ENCODE peak calls at places on chromosomes 1 and 21, in four cellular contexts. L is left lung, M is keratinocyte, Q is H1. N is an unnamed sample.

GRCh38 chr21:31198575-31198974 is 145.5 kb downstream of the TIAM1 start:
- DNase-seq in L (no peak), M (no peak), Q (no peak), N (peak; percentile 69)

GRCh38 chr1:152760551-152761190 is 2.8 kb downstream of the KPRP start:
- DNase-seq in L (no peak), M (no peak), Q (no peak), N (no peak)

GRCh38 chr21:28338906-28339305 is 653.8 kb downstream of the LTN1 start:
- DNase-seq in L (no peak), M (no peak), Q (no peak), N (no peak)

GRCh38 chr1:204348197-204348596 is 11.5 kb downstream of the PLEKHA6 start:
- DNase-seq in L (no peak), M (no peak), Q (no peak), N (no peak)

GRCh38 chr1:202616355-202616910 is 93.8 kb downstream of the SYT2 start:
- DNase-seq in L (no peak), M (no peak), Q (no peak), N (no peak)

GRCh38 chr1:235008239-235008638 is 120.4 kb downstream of the TOMM20 start:
- DNase-seq in L (no peak), M (no peak), Q (no peak), N (no peak)

GRCh38 chr1:225709101-225709500 is 56.2 kb upstream of the ENAH start:
- DNase-seq in L (no peak), M (peak; percentile 49), Q (no peak), N (no peak)

GRCh38 chr1:245822997-245823396 is 668.2 kb downstream of the KIF26B start:
- DNase-seq in L (no peak), M (peak; percentile 11), Q (no peak), N (no peak)

GRCh38 chr1:119184972-119185371 is 44.5 kb upstream of the WARS2 start:
- DNase-seq in L (no peak), M (no peak), Q (no peak), N (no peak)

GRCh38 chr1:225670806-225671733 is 18.1 kb upstream of the ENAH start:
- DNase-seq in L (no peak), M (no peak), Q (no peak), N (no peak)

GRCh38 chr1:97204468-97204867 is 482.9 kb downstream of the PTBP2 start:
- DNase-seq in L (no peak), M (no peak), Q (no peak), N (no peak)

GRCh38 chr1:93686497-93687250 is 5.0 kb upstream of the BCAR3 start:
- DNase-seq in L (no peak), M (no peak), Q (no peak), N (no peak)

GRCh38 chr21:28336299-28336698 is 656.4 kb downstream of the LTN1 start:
- DNase-seq in L (no peak), M (no peak), Q (no peak), N (peak; percentile 47)

GRCh38 chr21:33299181-33299752 is 25.5 kb upstream of the IFNAR1 start:
- DNase-seq in L (no peak), M (peak; percentile 62), Q (no peak), N (no peak)

GRCh38 chr21:26686278-26686677 is 113.2 kb upstream of the CYYR1 start:
- DNase-seq in L (no peak), M (no peak), Q (no peak), N (peak; percentile 58)

GRCh38 chr1:63831409-63831808 is 57.6 kb downstream of the ROR1 start:
- DNase-seq in L (no peak), M (no peak), Q (no peak), N (no peak)

GRCh38 chr1:175514309-175515001 is 228.9 kb downstream of the TNR start:
- DNase-seq in L (no peak), M (no peak), Q (no peak), N (peak; percentile 72)

GRCh38 chr1:119310301-119310700 is 58.3 kb upstream of the HAO2 start:
- DNase-seq in L (no peak), M (no peak), Q (no peak), N (no peak)

GRCh38 chr1:156646738-156647211 is 4.9 kb downstream of the BCAN start:
- DNase-seq in L (no peak), M (no peak), Q (no peak), N (no peak)

GRCh38 chr1:118981436-118981835 is 6.7 kb downstream of the TBX15 start:
- DNase-seq in L (no peak), M (no peak), Q (no peak), N (no peak)

GRCh38 chr1:158121604-158122254 is 59.0 kb upstream of the CD1D start:
- DNase-seq in L (no peak), M (peak; percentile 48), Q (no peak), N (peak; percentile 89)

GRCh38 chr1:163162281-163162937 is 40.3 kb downstream of the RGS5 start:
- DNase-seq in L (no peak), M (no peak), Q (no peak), N (peak; percentile 68)

GRCh38 chr1:37420461-37420860 is 53.9 kb upstream of the ZC3H12A start:
- DNase-seq in L (no peak), M (no peak), Q (no peak), N (no peak)

GRCh38 chr1:152622803-152623202 is at the start of gene LCE3A:
- DNase-seq in L (no peak), M (no peak), Q (no peak), N (no peak)

GRCh38 chr1:1889847-1890505 is 911 bp downstream of the GNB1 start:
- DNase-seq in L (peak; percentile 77), M (no peak), Q (no peak), N (peak; percentile 61)

GRCh38 chr1:30613188-30613587 is 110.2 kb downstream of the MATN1 start:
- DNase-seq in L (no peak), M (peak; percentile 91), Q (no peak), N (no peak)

GRCh38 chr1:235766794-235767285 is 99.9 kb downstream of the LYST start:
- DNase-seq in L (no peak), M (no peak), Q (no peak), N (no peak)

GRCh38 chr1:151831605-151832004 is at the start of gene RORC:
- DNase-seq in L (peak; percentile 72), M (no peak), Q (no peak), N (no peak)

GRCh38 chr1:178127482-178127881 is 33.6 kb downstream of the RASAL2 start:
- DNase-seq in L (no peak), M (no peak), Q (no peak), N (no peak)

GRCh38 chr1:241608379-241609033 is 31.7 kb downstream of the CHML start:
- DNase-seq in L (no peak), M (peak; percentile 81), Q (no peak), N (no peak)

GRCh38 chr1:52139817-52140540 is 1.9 kb upstream of the ZFYVE9 start:
- DNase-seq in L (no peak), M (peak; percentile 70), Q (no peak), N (peak; percentile 64)

GRCh38 chr1:78048446-78048845 is 2.7 kb downstream of the GIPC2 start:
- DNase-seq in L (no peak), M (no peak), Q (no peak), N (no peak)

GRCh38 chr1:94329986-94330385 is 88.2 kb upstream of the ABCD3 start:
- DNase-seq in L (no peak), M (no peak), Q (no peak), N (peak; percentile 61)

GRCh38 chr1:147500309-147500839 is 40.9 kb upstream of the BCL9 start:
- DNase-seq in L (no peak), M (no peak), Q (no peak), N (no peak)
- TF ChIP-seq CTCF in L (no peak), M (no peak), Q (no peak), N (no peak)

GRCh38 chr21:38223893-38224540 is 32.8 kb upstream of the KCNJ15 start:
- DNase-seq in L (no peak), M (no peak), Q (no peak), N (peak; percentile 4)
- H3K9me3 ChIP-seq in L (peaks cover 1% of the 10 kb centered on the region), M (peaks cover 14% of the 10 kb centered on the region), Q (peaks cover 65% of the 10 kb centered on the region), N (peaks cover 23% of the 10 kb centered on the region)

GRCh38 chr1:41682149-41682548 is 197.7 kb upstream of the EDN2 start:
- DNase-seq in L (no peak), M (no peak), Q (no peak), N (no peak)

GRCh38 chr1:41681331-41682136 is 197.1 kb upstream of the EDN2 start:
- DNase-seq in L (no peak), M (no peak), Q (no peak), N (no peak)

GRCh38 chr1:41678141-41678878 is 193.8 kb upstream of the EDN2 start:
- DNase-seq in L (no peak), M (no peak), Q (no peak), N (no peak)

GRCh38 chr1:41679531-41679930 is 195.0 kb upstream of the EDN2 start:
- DNase-seq in L (no peak), M (peak; percentile 68), Q (no peak), N (no peak)

DNA sequence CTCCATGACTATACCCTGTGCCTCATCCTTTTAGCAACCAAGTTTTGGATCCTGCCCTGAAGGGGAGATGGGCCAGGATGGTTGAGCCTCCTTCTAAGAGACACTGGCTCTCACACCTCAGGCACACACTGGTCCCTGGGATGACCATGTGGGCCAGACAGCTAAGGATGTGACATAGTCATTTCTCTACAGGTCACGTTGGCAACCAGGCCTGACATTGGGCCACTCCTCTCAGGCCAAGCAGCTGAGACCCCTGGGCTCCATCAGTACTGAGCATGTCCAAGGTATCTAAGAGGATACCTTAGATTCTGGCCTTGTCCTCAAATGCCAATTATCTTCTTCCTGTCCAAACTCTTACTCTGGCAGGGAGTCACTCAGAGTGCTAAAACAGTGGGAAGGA is 195.5 kb upstream of the EDN2 start:
- DNase-seq in L (no peak), M (no peak), Q (no peak), N (no peak)
- H3K4me1 ChIP-seq in L (no peaks in the 10 kb centered on the region), M (peaks cover 60% of the 10 kb centered on the region), Q (peaks cover 2% of the 10 kb centered on the region), N (peaks cover 3% of the 10 kb centered on the region)

GRCh38 chr1:6141601-6142000 is 38.5 kb downstream of the CHD5 start:
- DNase-seq in L (no peak), M (no peak), Q (no peak), N (no peak)
- TF ChIP-seq CTCF in L (no peak), M (peak; percentile 42), Q (peak; percentile 70), N (no peak)

DNA sequence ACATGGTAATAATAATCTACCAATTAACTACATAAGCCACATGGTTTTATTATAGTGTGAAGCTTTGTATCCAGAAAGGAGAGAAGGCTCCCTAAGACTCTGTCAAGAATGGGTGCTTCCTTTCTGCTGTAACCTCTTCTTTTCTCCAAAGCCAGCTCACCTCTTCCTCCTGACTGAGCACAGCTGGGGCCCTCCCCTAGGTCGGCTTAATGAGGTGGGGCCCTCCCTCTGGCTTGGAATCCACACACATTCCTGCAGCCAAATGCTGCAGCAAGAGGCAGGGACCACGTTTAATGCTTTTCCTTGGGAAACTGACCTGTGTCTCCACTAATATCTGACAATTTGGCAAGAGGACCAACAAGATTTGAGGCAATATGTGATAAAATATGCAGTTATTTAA is 94.8 kb downstream of the DSCAM start:
- DNase-seq in L (no peak), M (no peak), Q (no peak), N (no peak)
- H3K9me3 ChIP-seq in L (no peaks in the 10 kb centered on the region), M (no peaks in the 10 kb centered on the region), Q (no peaks in the 10 kb centered on the region), N (peaks cover 16% of the 10 kb centered on the region)